ENCODE peak calls at places on chromosomes 5 and 9, in nine cellular contexts. U is PC-3, E is psoas muscle, H is fibroblast of lung, T is uterus, M is aorta, W is transverse colon, B is ovary, D is MM.1S. G is an unnamed sample. For H3K4me1 and H3K9me3, the result is how much of the 10 kb centered on the place peaks cover.

GRCh38 chr9:124219290-124219605 is 38.5 kb upstream of the NEK6 start:
- DNase-seq in U (no peak), E (no peak), H (no peak), T (no peak), M (no peak), W (no peak), B (no peak), D (no peak), G (no peak)

GRCh38 chr9:94851467-94851866 is 125.0 kb downstream of the AOPEP start:
- DNase-seq in U (no peak), E (no peak), H (no peak), T (no peak), M (no peak), W (no peak), B (no peak), D (no peak), G (no peak)

GRCh38 chr5:83527191-83527590 is 55.6 kb downstream of the VCAN start:
- DNase-seq in U (no peak), E (no peak), H (no peak), T (no peak), M (no peak), W (no peak), B (no peak), D (no peak), G (no peak)

GRCh38 chr9:132166599-132166998 is 4.7 kb downstream of the NTNG2 start:
- DNase-seq in U (no peak), E (no peak), H (no peak), T (no peak), M (no peak), W (no peak), B (no peak), D (peak), G (no peak)

GRCh38 chr9:122097679-122098315 is 4.7 kb upstream of the TTLL11 start:
- DNase-seq in U (no peak), E (no peak), H (peak), T (no peak), M (no peak), W (no peak), B (no peak), D (no peak), G (no peak)

GRCh38 chr9:81685763-81686613 is 3.4 kb downstream of the TLE1 start:
- DNase-seq in U (peak), E (no peak), H (peak), T (no peak), M (no peak), W (no peak), B (no peak), D (no peak), G (no peak)

GRCh38 chr5:140868721-140869554 is at the start of gene PCDHA11:
- DNase-seq in U (no peak), E (no peak), H (no peak), T (no peak), M (no peak), W (no peak), B (no peak), D (peak), G (no peak)

GRCh38 chr9:92506184-92506857 is 24.0 kb upstream of the ASPN start:
- DNase-seq in U (peak), E (peak), H (peak), T (peak), M (no peak), W (no peak), B (no peak), D (no peak), G (no peak)

GRCh38 chr9:18269561-18269960 is 204.4 kb upstream of the ADAMTSL1 start:
- DNase-seq in U (no peak), E (no peak), H (no peak), T (no peak), M (no peak), W (no peak), B (no peak), D (no peak), G (no peak)

GRCh38 chr9:18275313-18275990 is 198.5 kb upstream of the ADAMTSL1 start:
- DNase-seq in U (no peak), E (no peak), H (no peak), T (no peak), M (no peak), W (no peak), B (no peak), D (no peak), G (no peak)

GRCh38 chr9:18274693-18275092 is 199.3 kb upstream of the ADAMTSL1 start:
- DNase-seq in U (peak), E (no peak), H (peak), T (no peak), M (no peak), W (no peak), B (no peak), D (no peak), G (no peak)
- H3K4me1 ChIP-seq in U (under half), E (under half), H (under half), T (under half), M (under half), W (under half), B (under half), D (under half), G (under half)

GRCh38 chr9:14633148-14633547 is 60.1 kb downstream of the ZDHHC21 start:
- DNase-seq in U (no peak), E (no peak), H (no peak), T (no peak), M (no peak), W (no peak), B (no peak), D (no peak), G (no peak)
- H3K9me3 ChIP-seq in U (under half), E (under half), H (under half), T (under half), M (under half), W (under half), B (under half), D (under half), G (under half)

GRCh38 chr5:150639751-150640150 is 709 bp upstream of the SYNPO start:
- DNase-seq in U (no peak), E (no peak), H (no peak), T (no peak), M (peak), W (no peak), B (peak), D (no peak), G (no peak)

GRCh38 chr5:150637245-150638052 is 3.0 kb upstream of the SYNPO start:
- DNase-seq in U (peak), E (no peak), H (peak), T (no peak), M (peak), W (no peak), B (peak), D (no peak), G (no peak)

GRCh38 chr5:150638053-150638444 is 2.4 kb upstream of the SYNPO start:
- DNase-seq in U (no peak), E (no peak), H (no peak), T (no peak), M (no peak), W (no peak), B (no peak), D (no peak), G (no peak)

GRCh38 chr5:150639317-150639738 is 1.1 kb upstream of the SYNPO start:
- DNase-seq in U (no peak), E (no peak), H (no peak), T (no peak), M (peak), W (no peak), B (peak), D (no peak), G (no peak)

GRCh38 chr5:150638488-150639316 is 1.8 kb upstream of the SYNPO start:
- DNase-seq in U (no peak), E (no peak), H (no peak), T (no peak), M (peak), W (no peak), B (no peak), D (no peak), G (no peak)
- H3K4me1 ChIP-seq in U (half or more), E (half or more), H (half or more), T (under half), M (under half), W (under half), B (under half), D (under half), G (under half)

GRCh38 chr5:154840435-154841272 is 9.7 kb downstream of the FAXDC2 start:
- DNase-seq in U (no peak), E (no peak), H (no peak), T (no peak), M (no peak), W (no peak), B (no peak), D (no peak), G (no peak)
- H3K9me3 ChIP-seq in U (under half), E (under half), H (under half), T (under half), M (under half), W (under half), B (under half), D (under half), G (under half)

GRCh38 chr5:157550668-157551067 is 24.9 kb downstream of the ADAM19 start:
- DNase-seq in U (peak), E (no peak), H (no peak), T (no peak), M (no peak), W (no peak), B (no peak), D (no peak), G (no peak)

GRCh38 chr5:157549283-157549629 is 26.3 kb downstream of the ADAM19 start:
- DNase-seq in U (peak), E (no peak), H (no peak), T (no peak), M (no peak), W (no peak), B (no peak), D (no peak), G (no peak)

GRCh38 chr5:157547909-157548512 is 27.6 kb downstream of the ADAM19 start:
- DNase-seq in U (no peak), E (no peak), H (no peak), T (no peak), M (no peak), W (no peak), B (no peak), D (no peak), G (no peak)

GRCh38 chr5:157549954-157550549 is 25.5 kb downstream of the ADAM19 start:
- DNase-seq in U (peak), E (no peak), H (no peak), T (no peak), M (no peak), W (no peak), B (no peak), D (no peak), G (no peak)

DNA sequence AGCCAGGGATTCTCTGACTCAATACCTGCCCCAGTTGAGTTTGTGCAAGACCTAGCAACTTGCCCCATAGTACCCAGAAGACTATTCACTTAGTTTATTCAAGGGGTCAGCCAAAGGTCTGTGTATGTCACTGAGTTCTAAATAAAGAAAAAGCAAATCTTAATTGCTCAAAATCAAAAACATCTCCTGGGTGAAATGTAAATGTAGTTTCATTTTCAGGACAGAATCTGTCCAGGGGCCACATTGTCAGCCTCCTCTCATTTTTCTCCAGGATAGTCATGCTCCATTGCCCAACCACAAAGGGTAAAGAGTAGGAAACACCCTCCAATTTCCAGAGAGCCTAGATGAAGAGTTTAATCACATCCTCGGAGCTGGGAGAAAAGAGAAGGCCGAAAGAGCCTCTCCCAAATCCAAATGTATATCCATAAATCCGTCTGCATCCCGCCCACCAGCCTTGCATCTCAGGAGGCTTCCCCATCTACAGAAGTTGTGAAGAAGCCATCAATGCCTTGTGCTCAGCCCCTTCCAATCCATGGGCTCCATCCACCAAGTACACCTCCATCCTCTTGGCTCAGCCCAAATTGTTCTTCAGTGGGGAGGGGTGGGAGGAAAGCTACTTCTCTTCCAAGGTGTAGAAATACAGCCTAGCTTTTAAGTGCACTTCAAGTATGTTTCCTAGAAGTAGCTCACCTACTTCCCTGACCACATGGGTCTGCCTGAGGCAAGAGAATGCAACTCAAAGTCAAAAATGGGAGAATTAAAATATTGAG is 26.9 kb downstream of the ADAM19 start:
- DNase-seq in U (peak), E (no peak), H (peak), T (no peak), M (no peak), W (no peak), B (no peak), D (no peak), G (no peak)
- H3K4me1 ChIP-seq in U (under half), E (under half), H (under half), T (under half), M (under half), W (under half), B (under half), D (under half), G (under half)

G was measured in iPS DF 6.9.